ENCODE peak calls at places on chromosomes 5 and 9, in eight cellular contexts. One of them, this sample, is unnamed.

GRCh38 chr5:264346-264745 is 7.1 kb upstream of the PDCD6 start:
- DNase-seq in thoracic aorta: no peak
- DNase-seq in GM23338: no peak
- DNase-seq in A549: no peak
- DNase-seq in epithelial cell of esophagus: no peak
- DNase-seq in right atrium auricular region: no peak
- DNase-seq in DND-41: no peak
- DNase-seq in fibroblast of villous mesenchyme: peak
- DNase-seq in this sample: no peak

GRCh38 chr9:4417578-4418325 is 72.5 kb upstream of the SLC1A1 start:
- DNase-seq in DND-41: no peak
- DNase-seq in GM23338: no peak
- DNase-seq in fibroblast of villous mesenchyme: peak
- DNase-seq in thoracic aorta: no peak
- DNase-seq in A549: no peak
- DNase-seq in right atrium auricular region: no peak
- DNase-seq in epithelial cell of esophagus: peak
- DNase-seq in this sample: no peak

GRCh38 chr5:139686356-139686918 is 38.3 kb downstream of the CXXC5 start:
- DNase-seq in right atrium auricular region: no peak
- DNase-seq in epithelial cell of esophagus: no peak
- DNase-seq in DND-41: no peak
- DNase-seq in fibroblast of villous mesenchyme: no peak
- DNase-seq in GM23338: no peak
- DNase-seq in A549: no peak
- DNase-seq in thoracic aorta: no peak
- DNase-seq in this sample: no peak

GRCh38 chr5:13866792-13867191 is 77.7 kb downstream of the DNAH5 start:
- DNase-seq in fibroblast of villous mesenchyme: peak
- DNase-seq in right atrium auricular region: no peak
- DNase-seq in DND-41: peak
- DNase-seq in thoracic aorta: no peak
- DNase-seq in epithelial cell of esophagus: peak
- DNase-seq in GM23338: peak
- DNase-seq in A549: peak
- DNase-seq in this sample: no peak

GRCh38 chr5:41925555-41925946 is 470 bp downstream of the FBXO4 start:
- DNase-seq in thoracic aorta: no peak
- DNase-seq in A549: peak
- DNase-seq in fibroblast of villous mesenchyme: peak
- DNase-seq in GM23338: no peak
- DNase-seq in epithelial cell of esophagus: peak
- DNase-seq in DND-41: peak
- DNase-seq in right atrium auricular region: peak
- DNase-seq in this sample: no peak

GRCh38 chr5:67353500-67353931 is 156.9 kb upstream of the CD180 start:
- DNase-seq in epithelial cell of esophagus: no peak
- DNase-seq in fibroblast of villous mesenchyme: peak
- DNase-seq in DND-41: no peak
- DNase-seq in right atrium auricular region: no peak
- DNase-seq in GM23338: no peak
- DNase-seq in A549: no peak
- DNase-seq in thoracic aorta: no peak
- DNase-seq in this sample: no peak

GRCh38 chr9:108854094-108854493 is 1.7 kb downstream of the ACTL7B start:
- DNase-seq in thoracic aorta: no peak
- DNase-seq in DND-41: no peak
- DNase-seq in fibroblast of villous mesenchyme: no peak
- DNase-seq in epithelial cell of esophagus: no peak
- DNase-seq in GM23338: peak
- DNase-seq in A549: peak
- DNase-seq in right atrium auricular region: no peak
- DNase-seq in this sample: no peak

GRCh38 chr5:146620031-146620662 is 104.2 kb upstream of the GPR151 start:
- DNase-seq in right atrium auricular region: no peak
- DNase-seq in DND-41: no peak
- DNase-seq in A549: no peak
- DNase-seq in fibroblast of villous mesenchyme: no peak
- DNase-seq in thoracic aorta: no peak
- DNase-seq in epithelial cell of esophagus: no peak
- DNase-seq in GM23338: no peak
- DNase-seq in this sample: no peak

GRCh38 chr9:136671646-136672430 is 9.1 kb downstream of the EGFL7 start:
- DNase-seq in right atrium auricular region: no peak
- DNase-seq in thoracic aorta: no peak
- DNase-seq in fibroblast of villous mesenchyme: no peak
- DNase-seq in epithelial cell of esophagus: no peak
- DNase-seq in DND-41: peak
- DNase-seq in GM23338: peak
- DNase-seq in A549: no peak
- DNase-seq in this sample: no peak

GRCh38 chr9:98356953-98357352 is 101.5 kb upstream of the TBC1D2 start:
- DNase-seq in thoracic aorta: no peak
- DNase-seq in fibroblast of villous mesenchyme: peak
- DNase-seq in A549: no peak
- DNase-seq in right atrium auricular region: no peak
- DNase-seq in GM23338: no peak
- DNase-seq in epithelial cell of esophagus: peak
- DNase-seq in DND-41: no peak
- DNase-seq in this sample: no peak

GRCh38 chr5:139667730-139668063 is 19.5 kb downstream of the CXXC5 start:
- DNase-seq in A549: no peak
- DNase-seq in fibroblast of villous mesenchyme: no peak
- DNase-seq in right atrium auricular region: no peak
- DNase-seq in DND-41: no peak
- DNase-seq in epithelial cell of esophagus: peak
- DNase-seq in thoracic aorta: no peak
- DNase-seq in GM23338: no peak
- DNase-seq in this sample: no peak

GRCh38 chr9:31030741-31031202 is 1353.7 kb upstream of the ACO1 start:
- DNase-seq in fibroblast of villous mesenchyme: peak
- DNase-seq in right atrium auricular region: no peak
- DNase-seq in thoracic aorta: no peak
- DNase-seq in A549: no peak
- DNase-seq in DND-41: no peak
- DNase-seq in GM23338: peak
- DNase-seq in epithelial cell of esophagus: peak
- DNase-seq in this sample: no peak

GRCh38 chr5:177469061-177469628 is 4.3 kb downstream of the DBN1 start:
- DNase-seq in DND-41: no peak
- DNase-seq in thoracic aorta: no peak
- DNase-seq in fibroblast of villous mesenchyme: no peak
- DNase-seq in GM23338: peak
- DNase-seq in right atrium auricular region: peak
- DNase-seq in epithelial cell of esophagus: peak
- DNase-seq in A549: no peak
- DNase-seq in this sample: no peak

GRCh38 chr9:131960805-131961495 is 118.7 kb downstream of the MED27 start:
- DNase-seq in GM23338: no peak
- DNase-seq in A549: no peak
- DNase-seq in fibroblast of villous mesenchyme: no peak
- DNase-seq in epithelial cell of esophagus: peak
- DNase-seq in thoracic aorta: no peak
- DNase-seq in right atrium auricular region: no peak
- DNase-seq in DND-41: no peak
- DNase-seq in this sample: no peak

GRCh38 chr5:177086918-177087706 is 397 bp downstream of the FGFR4 start:
- DNase-seq in epithelial cell of esophagus: no peak
- DNase-seq in A549: peak
- DNase-seq in DND-41: no peak
- DNase-seq in GM23338: peak
- DNase-seq in fibroblast of villous mesenchyme: peak
- DNase-seq in thoracic aorta: no peak
- DNase-seq in right atrium auricular region: no peak
- DNase-seq in this sample: no peak

GRCh38 chr5:141476132-141476909 is 555 bp downstream of the PCDHGC3 start:
- DNase-seq in right atrium auricular region: peak
- DNase-seq in fibroblast of villous mesenchyme: peak
- DNase-seq in epithelial cell of esophagus: peak
- DNase-seq in thoracic aorta: no peak
- DNase-seq in GM23338: peak
- DNase-seq in DND-41: peak
- DNase-seq in A549: peak
- DNase-seq in this sample: no peak

GRCh38 chr5:116288524-116288923 is 203.7 kb downstream of the COMMD10 start:
- DNase-seq in A549: no peak
- DNase-seq in epithelial cell of esophagus: no peak
- DNase-seq in right atrium auricular region: no peak
- DNase-seq in thoracic aorta: no peak
- DNase-seq in GM23338: no peak
- DNase-seq in DND-41: no peak
- DNase-seq in fibroblast of villous mesenchyme: no peak
- DNase-seq in this sample: no peak

GRCh38 chr5:116291271-116291670 is 206.4 kb downstream of the COMMD10 start:
- DNase-seq in right atrium auricular region: no peak
- DNase-seq in epithelial cell of esophagus: no peak
- DNase-seq in thoracic aorta: no peak
- DNase-seq in fibroblast of villous mesenchyme: no peak
- DNase-seq in DND-41: no peak
- DNase-seq in A549: no peak
- DNase-seq in GM23338: no peak
- DNase-seq in this sample: no peak

GRCh38 chr5:116289276-116289675 is 204.5 kb downstream of the COMMD10 start:
- DNase-seq in epithelial cell of esophagus: no peak
- DNase-seq in GM23338: peak
- DNase-seq in A549: no peak
- DNase-seq in thoracic aorta: no peak
- DNase-seq in DND-41: no peak
- DNase-seq in fibroblast of villous mesenchyme: no peak
- DNase-seq in right atrium auricular region: no peak
- DNase-seq in this sample: no peak
- TF ChIP-seq CTCF in epithelial cell of esophagus: peak
- TF ChIP-seq CTCF in GM23338: peak
- TF ChIP-seq CTCF in A549: no peak
- TF ChIP-seq CTCF in thoracic aorta: no peak
- TF ChIP-seq CTCF in DND-41: no peak
- TF ChIP-seq CTCF in fibroblast of villous mesenchyme: peak
- TF ChIP-seq CTCF in right atrium auricular region: no peak
- TF ChIP-seq CTCF in this sample: no peak

DNA sequence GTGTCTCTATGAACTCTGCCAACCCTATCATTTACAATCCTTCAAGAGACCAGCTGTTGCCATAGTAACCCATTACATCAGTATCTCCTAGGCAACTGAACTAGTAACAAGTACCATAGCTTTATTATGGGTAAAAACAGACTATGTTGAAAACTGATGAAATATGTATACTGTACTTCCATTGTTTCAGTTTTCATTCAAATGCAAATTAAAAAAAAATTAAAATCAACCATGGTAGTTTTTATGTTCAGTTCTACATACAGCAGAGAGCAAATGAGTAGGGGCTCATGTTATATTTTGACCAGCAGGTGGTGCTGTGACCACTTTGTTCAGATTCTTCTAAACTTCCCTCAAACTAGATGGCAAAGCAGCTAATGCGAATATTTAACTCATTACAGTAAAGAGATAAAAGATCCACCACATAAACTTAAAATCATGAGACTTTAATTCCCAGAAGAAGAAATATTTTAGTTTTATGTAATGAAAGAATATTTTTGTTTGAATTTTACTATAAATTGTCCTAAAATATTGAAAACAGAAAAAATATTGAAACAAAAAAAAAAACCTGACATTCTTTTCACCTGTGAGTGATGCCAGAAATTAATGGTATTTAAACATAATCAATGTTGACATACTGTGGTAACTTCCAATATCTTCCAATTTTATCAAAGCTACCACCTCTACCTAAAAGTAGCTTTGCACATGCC is 153.4 kb downstream of the MEF2C start:
- DNase-seq in thoracic aorta: no peak
- DNase-seq in GM23338: peak
- DNase-seq in A549: peak
- DNase-seq in epithelial cell of esophagus: peak
- DNase-seq in fibroblast of villous mesenchyme: peak
- DNase-seq in DND-41: peak
- DNase-seq in right atrium auricular region: peak
- DNase-seq in this sample: no peak
- TF ChIP-seq CTCF in thoracic aorta: peak
- TF ChIP-seq CTCF in GM23338: peak
- TF ChIP-seq CTCF in A549: peak
- TF ChIP-seq CTCF in epithelial cell of esophagus: peak
- TF ChIP-seq CTCF in fibroblast of villous mesenchyme: peak
- TF ChIP-seq CTCF in DND-41: peak
- TF ChIP-seq CTCF in right atrium auricular region: peak
- TF ChIP-seq CTCF in this sample: peak

GRCh38 chr5:75330404-75330803 is 6.6 kb upstream of the HMGCR start:
- DNase-seq in right atrium auricular region: no peak
- DNase-seq in thoracic aorta: no peak
- DNase-seq in A549: no peak
- DNase-seq in DND-41: no peak
- DNase-seq in GM23338: no peak
- DNase-seq in epithelial cell of esophagus: no peak
- DNase-seq in fibroblast of villous mesenchyme: no peak
- DNase-seq in this sample: no peak

GRCh38 chr5:75320341-75320740 is 16.7 kb upstream of the HMGCR start:
- DNase-seq in fibroblast of villous mesenchyme: no peak
- DNase-seq in epithelial cell of esophagus: no peak
- DNase-seq in A549: no peak
- DNase-seq in DND-41: no peak
- DNase-seq in GM23338: no peak
- DNase-seq in thoracic aorta: no peak
- DNase-seq in right atrium auricular region: no peak
- DNase-seq in this sample: no peak

GRCh38 chr5:75324791-75325190 is 12.2 kb upstream of the HMGCR start:
- DNase-seq in thoracic aorta: no peak
- DNase-seq in right atrium auricular region: no peak
- DNase-seq in A549: no peak
- DNase-seq in GM23338: no peak
- DNase-seq in fibroblast of villous mesenchyme: no peak
- DNase-seq in DND-41: no peak
- DNase-seq in epithelial cell of esophagus: no peak
- DNase-seq in this sample: no peak

GRCh38 chr5:75322066-75322465 is 15.0 kb upstream of the HMGCR start:
- DNase-seq in DND-41: no peak
- DNase-seq in fibroblast of villous mesenchyme: no peak
- DNase-seq in GM23338: peak
- DNase-seq in thoracic aorta: no peak
- DNase-seq in A549: no peak
- DNase-seq in right atrium auricular region: no peak
- DNase-seq in epithelial cell of esophagus: no peak
- DNase-seq in this sample: no peak

DNA sequence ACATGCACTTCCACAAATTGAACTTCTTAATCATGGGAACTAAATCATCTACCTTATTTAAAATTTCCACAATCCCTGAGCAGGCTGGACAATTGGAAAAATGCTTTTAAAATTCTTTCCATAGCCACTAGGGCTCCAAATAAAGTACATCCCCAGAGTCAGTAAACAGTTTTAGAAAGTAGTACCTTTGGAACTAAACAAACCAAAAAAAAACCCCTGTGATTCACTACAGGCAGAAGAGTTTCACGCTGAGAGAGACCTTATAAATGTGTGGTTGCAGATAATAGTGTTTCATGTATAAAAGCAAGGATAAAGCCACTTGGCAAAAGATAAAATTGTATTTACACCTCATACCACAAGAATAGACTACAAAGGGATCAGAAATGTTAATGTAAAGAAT is 11.8 kb upstream of the HMGCR start:
- DNase-seq in A549: no peak
- DNase-seq in GM23338: no peak
- DNase-seq in DND-41: no peak
- DNase-seq in fibroblast of villous mesenchyme: no peak
- DNase-seq in epithelial cell of esophagus: no peak
- DNase-seq in right atrium auricular region: no peak
- DNase-seq in thoracic aorta: no peak
- DNase-seq in this sample: no peak
- TF ChIP-seq CTCF in A549: no peak
- TF ChIP-seq CTCF in GM23338: no peak
- TF ChIP-seq CTCF in DND-41: no peak
- TF ChIP-seq CTCF in fibroblast of villous mesenchyme: no peak
- TF ChIP-seq CTCF in epithelial cell of esophagus: no peak
- TF ChIP-seq CTCF in right atrium auricular region: no peak
- TF ChIP-seq CTCF in thoracic aorta: no peak
- TF ChIP-seq CTCF in this sample: no peak

GRCh38 chr5:138491669-138492551 is 26.6 kb downstream of the EGR1 start:
- DNase-seq in epithelial cell of esophagus: peak
- DNase-seq in DND-41: peak
- DNase-seq in A549: peak
- DNase-seq in thoracic aorta: peak
- DNase-seq in GM23338: peak
- DNase-seq in right atrium auricular region: peak
- DNase-seq in fibroblast of villous mesenchyme: peak
- DNase-seq in this sample: no peak
- TF ChIP-seq CTCF in epithelial cell of esophagus: no peak
- TF ChIP-seq CTCF in DND-41: no peak
- TF ChIP-seq CTCF in A549: no peak
- TF ChIP-seq CTCF in thoracic aorta: no peak
- TF ChIP-seq CTCF in GM23338: peak
- TF ChIP-seq CTCF in right atrium auricular region: no peak
- TF ChIP-seq CTCF in fibroblast of villous mesenchyme: no peak
- TF ChIP-seq CTCF in this sample: no peak

This sample was measured in omental fat pad.